ENCODE peak calls at places on chromosomes 11 and 22, in eight cellular contexts. Y, U, O, V, P, L, Q and D are unnamed samples.
A peak's percentile ranks its signal among the peaks of the same experiment; 100 is the strongest.

GRCh38 chr22:44384563-44384940 is 71.8 kb upstream of the SHISAL1 start:
- DNase-seq in P (no peak), U (no peak), Y (no peak), L (peak; percentile 20), Q (no peak), V (peak; percentile 4), O (no peak), D (no peak)

GRCh38 chr22:24460418-24461089 is 33.2 kb downstream of the ADORA2A start:
- DNase-seq in U (no peak), Y (no peak), V (no peak), L (no peak), P (no peak), Q (no peak), O (no peak), D (no peak)

GRCh38 chr22:40031766-40032470 is 37.2 kb downstream of the FAM83F start:
- DNase-seq in V (peak; percentile 53), U (no peak), L (no peak), O (no peak), P (no peak), Y (no peak), Q (peak; percentile 39), D (no peak)

GRCh38 chr11:67024410-67024809 is 1.5 kb downstream of the SYT12 start:
- DNase-seq in O (no peak), P (no peak), Y (no peak), Q (no peak), U (no peak), V (no peak), L (no peak), D (no peak)

GRCh38 chr11:119172513-119172912 is 4.0 kb downstream of the NLRX1 start:
- DNase-seq in U (no peak), V (no peak), Y (no peak), P (no peak), Q (no peak), O (no peak), L (no peak), D (no peak)

GRCh38 chr11:116294630-116295029 is 478.2 kb downstream of the BUD13 start:
- DNase-seq in V (no peak), Y (no peak), Q (no peak), O (no peak), L (no peak), P (no peak), U (no peak), D (peak; percentile 68)

GRCh38 chr11:69300124-69301032 is 6.4 kb downstream of the MYEOV start:
- DNase-seq in U (peak; percentile 84), V (no peak), Y (no peak), Q (no peak), O (no peak), L (no peak), P (peak; percentile 8), D (no peak)

GRCh38 chr22:28955817-28956216 is 72.4 kb downstream of the ZNRF3 start:
- DNase-seq in Y (peak; percentile 16), V (no peak), U (no peak), Q (no peak), L (no peak), O (no peak), P (no peak), D (no peak)

GRCh38 chr11:102279641-102280170 is 37.6 kb upstream of the BIRC3 start:
- DNase-seq in L (no peak), V (no peak), Y (peak; percentile 19), P (no peak), Q (no peak), U (peak; percentile 72), O (no peak), D (peak; percentile 69)

GRCh38 chr11:132099692-132100091 is 729.3 kb downstream of the NTM start:
- DNase-seq in L (peak; percentile 55), P (no peak), U (no peak), O (no peak), Y (no peak), V (no peak), Q (no peak), D (no peak)

GRCh38 chr11:41307371-41308080 is 151.9 kb downstream of the LRRC4C start:
- DNase-seq in V (no peak), U (no peak), O (no peak), P (no peak), L (no peak), Y (no peak), Q (peak; percentile 22), D (no peak)

GRCh38 chr22:49767355-49768062 is 60.2 kb downstream of the BRD1 start:
- DNase-seq in U (peak; percentile 55), V (peak; percentile 14), P (no peak), O (no peak), Q (no peak), Y (no peak), L (peak; percentile 50), D (peak; percentile 41)

GRCh38 chr11:8658210-8658968 is 24.1 kb downstream of the TRIM66 start:
- DNase-seq in U (no peak), O (no peak), Y (no peak), V (no peak), Q (no peak), L (no peak), P (no peak), D (no peak)

GRCh38 chr22:30941363-30941740 is 27.2 kb downstream of the MORC2 start:
- DNase-seq in L (no peak), Y (no peak), Q (no peak), V (no peak), U (no peak), P (no peak), O (no peak), D (no peak)

GRCh38 chr11:486189-486588 is 20.9 kb downstream of the RNH1 start:
- DNase-seq in Q (no peak), U (no peak), L (no peak), V (no peak), P (no peak), Y (no peak), O (no peak), D (no peak)

GRCh38 chr11:10778217-10778970 is 27.3 kb downstream of the CTR9 start:
- DNase-seq in Q (peak; percentile 23), V (peak; percentile 76), O (no peak), P (peak; percentile 26), Y (no peak), L (no peak), U (peak; percentile 85), D (no peak)

GRCh38 chr11:76791861-76792260 is 8.7 kb downstream of the TSKU start:
- DNase-seq in U (peak; percentile 73), V (peak; percentile 61), P (peak; percentile 18), O (no peak), Q (no peak), Y (no peak), L (no peak), D (no peak)

GRCh38 chr11:75292943-75293342 is 52.4 kb downstream of the TPBGL start:
- DNase-seq in Y (no peak), Q (no peak), U (no peak), P (no peak), O (no peak), L (no peak), V (no peak), D (no peak)